ENCODE peak calls at places on chromosomes 16 and 17, in ten cellular contexts. One of them, this sample, is unnamed. For H3K27me3 and H3K9me3, the result is how much of the 10 kb centered on the place peaks cover.

GRCh38 chr16:3134338-3135119 is at the start of gene ZNF213:
- DNase-seq in heart left ventricle: peak
- DNase-seq in lower lobe of right lung: peak
- DNase-seq in cardiac muscle cell: peak
- DNase-seq in right lobe of liver: peak
- DNase-seq in Peyer's patch: peak
- DNase-seq in neural progenitor cell: peak
- DNase-seq in adrenal gland: peak
- DNase-seq in PC-9: peak
- DNase-seq in uterus: peak
- DNase-seq in this sample: peak

GRCh38 chr17:40017422-40018080 is 2.3 kb downstream of the CSF3 start:
- DNase-seq in heart left ventricle: no peak
- DNase-seq in lower lobe of right lung: no peak
- DNase-seq in cardiac muscle cell: peak
- DNase-seq in right lobe of liver: no peak
- DNase-seq in Peyer's patch: no peak
- DNase-seq in neural progenitor cell: no peak
- DNase-seq in adrenal gland: no peak
- DNase-seq in PC-9: no peak
- DNase-seq in uterus: peak
- DNase-seq in this sample: peak

GRCh38 chr17:29007456-29008455 is 1.9 kb upstream of the SEZ6 start:
- DNase-seq in heart left ventricle: no peak
- DNase-seq in lower lobe of right lung: no peak
- DNase-seq in cardiac muscle cell: peak
- DNase-seq in right lobe of liver: no peak
- DNase-seq in Peyer's patch: no peak
- DNase-seq in neural progenitor cell: no peak
- DNase-seq in adrenal gland: no peak
- DNase-seq in PC-9: peak
- DNase-seq in uterus: no peak
- DNase-seq in this sample: no peak

GRCh38 chr17:6479626-6480324 is 35.5 kb downstream of the PIMREG start:
- DNase-seq in heart left ventricle: no peak
- DNase-seq in lower lobe of right lung: no peak
- DNase-seq in cardiac muscle cell: peak
- DNase-seq in right lobe of liver: no peak
- DNase-seq in Peyer's patch: no peak
- DNase-seq in neural progenitor cell: peak
- DNase-seq in adrenal gland: no peak
- DNase-seq in PC-9: no peak
- DNase-seq in uterus: no peak
- DNase-seq in this sample: no peak

GRCh38 chr16:1960665-1961630 is 1.6 kb downstream of the NDUFB10 start:
- DNase-seq in heart left ventricle: no peak
- DNase-seq in lower lobe of right lung: peak
- DNase-seq in cardiac muscle cell: peak
- DNase-seq in right lobe of liver: no peak
- DNase-seq in Peyer's patch: no peak
- DNase-seq in neural progenitor cell: peak
- DNase-seq in adrenal gland: no peak
- DNase-seq in PC-9: peak
- DNase-seq in uterus: no peak
- DNase-seq in this sample: no peak

GRCh38 chr17:74935585-74936469 is at the start of gene OTOP3:
- DNase-seq in heart left ventricle: no peak
- DNase-seq in lower lobe of right lung: no peak
- DNase-seq in cardiac muscle cell: no peak
- DNase-seq in right lobe of liver: no peak
- DNase-seq in Peyer's patch: no peak
- DNase-seq in neural progenitor cell: peak
- DNase-seq in adrenal gland: no peak
- DNase-seq in PC-9: no peak
- DNase-seq in uterus: no peak
- DNase-seq in this sample: no peak

GRCh38 chr17:2701996-2702741 is 9.4 kb downstream of the CLUH start:
- DNase-seq in heart left ventricle: peak
- DNase-seq in lower lobe of right lung: peak
- DNase-seq in cardiac muscle cell: no peak
- DNase-seq in right lobe of liver: no peak
- DNase-seq in Peyer's patch: peak
- DNase-seq in neural progenitor cell: no peak
- DNase-seq in adrenal gland: peak
- DNase-seq in PC-9: peak
- DNase-seq in uterus: no peak
- DNase-seq in this sample: no peak

GRCh38 chr17:55037828-55038227 is 69.3 kb downstream of the STXBP4 start:
- DNase-seq in heart left ventricle: no peak
- DNase-seq in lower lobe of right lung: no peak
- DNase-seq in cardiac muscle cell: no peak
- DNase-seq in right lobe of liver: no peak
- DNase-seq in Peyer's patch: no peak
- DNase-seq in neural progenitor cell: no peak
- DNase-seq in adrenal gland: no peak
- DNase-seq in PC-9: no peak
- DNase-seq in uterus: no peak
- DNase-seq in this sample: no peak

GRCh38 chr17:77304051-77304745 is 163.4 kb downstream of the SEC14L1 start:
- DNase-seq in heart left ventricle: no peak
- DNase-seq in lower lobe of right lung: no peak
- DNase-seq in cardiac muscle cell: no peak
- DNase-seq in right lobe of liver: no peak
- DNase-seq in Peyer's patch: no peak
- DNase-seq in neural progenitor cell: no peak
- DNase-seq in adrenal gland: no peak
- DNase-seq in PC-9: no peak
- DNase-seq in uterus: no peak
- DNase-seq in this sample: no peak

GRCh38 chr16:26642047-26642664 is 424.6 kb upstream of the C16orf82 start:
- DNase-seq in heart left ventricle: no peak
- DNase-seq in lower lobe of right lung: no peak
- DNase-seq in cardiac muscle cell: no peak
- DNase-seq in right lobe of liver: no peak
- DNase-seq in Peyer's patch: no peak
- DNase-seq in neural progenitor cell: peak
- DNase-seq in adrenal gland: no peak
- DNase-seq in PC-9: no peak
- DNase-seq in uterus: no peak
- DNase-seq in this sample: no peak

GRCh38 chr16:10250137-10250850 is 68.1 kb upstream of the GRIN2A start:
- DNase-seq in heart left ventricle: no peak
- DNase-seq in lower lobe of right lung: no peak
- DNase-seq in cardiac muscle cell: no peak
- DNase-seq in right lobe of liver: no peak
- DNase-seq in Peyer's patch: no peak
- DNase-seq in neural progenitor cell: no peak
- DNase-seq in adrenal gland: peak
- DNase-seq in PC-9: no peak
- DNase-seq in uterus: no peak
- DNase-seq in this sample: no peak

DNA sequence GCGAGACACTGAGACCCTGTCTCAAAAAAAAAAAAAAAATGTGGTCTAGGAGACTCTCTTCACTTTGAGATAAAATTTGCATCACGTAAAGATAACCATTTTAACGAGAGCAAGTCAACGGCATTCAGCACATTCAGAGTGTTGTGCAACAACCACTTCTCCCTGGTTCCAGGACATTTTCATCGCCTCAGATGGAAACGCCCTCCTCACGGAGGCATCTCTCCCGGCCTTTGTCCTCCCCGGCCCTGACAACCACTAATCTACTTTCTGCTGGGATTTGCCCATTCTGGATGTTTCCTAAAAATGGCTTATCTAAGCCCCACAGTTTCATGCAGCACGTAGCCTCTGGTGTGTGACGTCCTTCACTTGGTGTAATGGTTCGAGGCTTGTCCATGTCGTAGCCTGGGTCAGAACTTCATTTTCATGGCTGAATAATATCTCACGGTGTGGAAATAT is 6.4 kb upstream of the NPRL3 start:
- DNase-seq in heart left ventricle: no peak
- DNase-seq in lower lobe of right lung: no peak
- DNase-seq in cardiac muscle cell: peak
- DNase-seq in right lobe of liver: no peak
- DNase-seq in Peyer's patch: no peak
- DNase-seq in neural progenitor cell: no peak
- DNase-seq in adrenal gland: no peak
- DNase-seq in PC-9: no peak
- DNase-seq in uterus: no peak
- DNase-seq in this sample: peak
- H3K27me3 ChIP-seq in heart left ventricle: under half
- H3K27me3 ChIP-seq in lower lobe of right lung: under half
- H3K27me3 ChIP-seq in cardiac muscle cell: under half
- H3K27me3 ChIP-seq in right lobe of liver: under half
- H3K27me3 ChIP-seq in Peyer's patch: under half
- H3K27me3 ChIP-seq in neural progenitor cell: under half
- H3K27me3 ChIP-seq in adrenal gland: under half
- H3K27me3 ChIP-seq in PC-9: under half
- H3K27me3 ChIP-seq in uterus: under half
- H3K27me3 ChIP-seq in this sample: under half

DNA sequence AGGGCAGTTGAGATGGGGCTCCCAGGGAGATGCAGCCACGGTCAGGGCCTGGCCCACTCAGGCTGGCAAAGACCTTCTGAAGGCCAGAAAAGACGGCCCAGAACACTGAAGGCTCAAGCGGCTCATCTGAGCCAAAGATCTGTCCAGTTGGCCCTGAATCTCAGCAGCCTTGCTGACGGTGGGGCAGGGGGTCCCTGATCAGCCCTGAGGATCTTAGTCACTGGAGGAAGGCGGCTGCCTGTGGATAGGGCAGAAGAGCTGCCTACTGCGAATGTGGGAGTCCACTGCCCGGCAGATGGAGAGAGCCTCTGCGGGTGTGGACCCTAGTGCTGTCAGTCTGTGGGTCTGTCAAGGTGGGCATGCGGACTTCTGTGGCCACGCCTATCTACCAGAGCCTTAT is 1738.2 kb downstream of the TP53TG3F start:
- DNase-seq in heart left ventricle: no peak
- DNase-seq in lower lobe of right lung: no peak
- DNase-seq in cardiac muscle cell: no peak
- DNase-seq in right lobe of liver: no peak
- DNase-seq in Peyer's patch: no peak
- DNase-seq in neural progenitor cell: no peak
- DNase-seq in adrenal gland: no peak
- DNase-seq in PC-9: no peak
- DNase-seq in uterus: no peak
- DNase-seq in this sample: no peak
- H3K9me3 ChIP-seq in heart left ventricle: under half
- H3K9me3 ChIP-seq in lower lobe of right lung: under half
- H3K9me3 ChIP-seq in cardiac muscle cell: under half
- H3K9me3 ChIP-seq in right lobe of liver: under half
- H3K9me3 ChIP-seq in Peyer's patch: under half
- H3K9me3 ChIP-seq in neural progenitor cell: under half
- H3K9me3 ChIP-seq in adrenal gland: under half
- H3K9me3 ChIP-seq in PC-9: under half
- H3K9me3 ChIP-seq in uterus: under half
- H3K9me3 ChIP-seq in this sample: under half

GRCh38 chr16:73050115-73051099 is 2.5 kb upstream of the ZFHX3 start:
- DNase-seq in heart left ventricle: no peak
- DNase-seq in lower lobe of right lung: no peak
- DNase-seq in cardiac muscle cell: no peak
- DNase-seq in right lobe of liver: no peak
- DNase-seq in Peyer's patch: no peak
- DNase-seq in neural progenitor cell: no peak
- DNase-seq in adrenal gland: no peak
- DNase-seq in PC-9: no peak
- DNase-seq in uterus: no peak
- DNase-seq in this sample: no peak

GRCh38 chr16:73047536-73048291 is at the start of gene ZFHX3:
- DNase-seq in heart left ventricle: peak
- DNase-seq in lower lobe of right lung: peak
- DNase-seq in cardiac muscle cell: peak
- DNase-seq in right lobe of liver: peak
- DNase-seq in Peyer's patch: peak
- DNase-seq in neural progenitor cell: peak
- DNase-seq in adrenal gland: peak
- DNase-seq in PC-9: peak
- DNase-seq in uterus: peak
- DNase-seq in this sample: peak

GRCh38 chr16:73048292-73049050 is 543 bp upstream of the ZFHX3 start:
- DNase-seq in heart left ventricle: peak
- DNase-seq in lower lobe of right lung: peak
- DNase-seq in cardiac muscle cell: peak
- DNase-seq in right lobe of liver: peak
- DNase-seq in Peyer's patch: peak
- DNase-seq in neural progenitor cell: peak
- DNase-seq in adrenal gland: peak
- DNase-seq in PC-9: peak
- DNase-seq in uterus: peak
- DNase-seq in this sample: peak

GRCh38 chr16:73051216-73051615 is 3.3 kb upstream of the ZFHX3 start:
- DNase-seq in heart left ventricle: no peak
- DNase-seq in lower lobe of right lung: no peak
- DNase-seq in cardiac muscle cell: no peak
- DNase-seq in right lobe of liver: no peak
- DNase-seq in Peyer's patch: no peak
- DNase-seq in neural progenitor cell: no peak
- DNase-seq in adrenal gland: no peak
- DNase-seq in PC-9: no peak
- DNase-seq in uterus: no peak
- DNase-seq in this sample: no peak

GRCh38 chr16:73049051-73049910 is 1.4 kb upstream of the ZFHX3 start:
- DNase-seq in heart left ventricle: no peak
- DNase-seq in lower lobe of right lung: no peak
- DNase-seq in cardiac muscle cell: no peak
- DNase-seq in right lobe of liver: no peak
- DNase-seq in Peyer's patch: no peak
- DNase-seq in neural progenitor cell: no peak
- DNase-seq in adrenal gland: no peak
- DNase-seq in PC-9: no peak
- DNase-seq in uterus: no peak
- DNase-seq in this sample: no peak
- H3K4me3 ChIP-seq in heart left ventricle: peak
- H3K4me3 ChIP-seq in lower lobe of right lung: peak
- H3K4me3 ChIP-seq in cardiac muscle cell: no peak
- H3K4me3 ChIP-seq in right lobe of liver: no peak
- H3K4me3 ChIP-seq in Peyer's patch: no peak
- H3K4me3 ChIP-seq in neural progenitor cell: peak
- H3K4me3 ChIP-seq in adrenal gland: no peak
- H3K4me3 ChIP-seq in PC-9: peak
- H3K4me3 ChIP-seq in uterus: no peak
- H3K4me3 ChIP-seq in this sample: peak

GRCh38 chr16:12449795-12450194 is 353.9 kb downstream of the CPPED1 start:
- DNase-seq in heart left ventricle: no peak
- DNase-seq in lower lobe of right lung: no peak
- DNase-seq in cardiac muscle cell: no peak
- DNase-seq in right lobe of liver: no peak
- DNase-seq in Peyer's patch: no peak
- DNase-seq in neural progenitor cell: no peak
- DNase-seq in adrenal gland: no peak
- DNase-seq in PC-9: no peak
- DNase-seq in uterus: no peak
- DNase-seq in this sample: no peak
- H3K27me3 ChIP-seq in heart left ventricle: under half
- H3K27me3 ChIP-seq in lower lobe of right lung: under half
- H3K27me3 ChIP-seq in cardiac muscle cell: under half
- H3K27me3 ChIP-seq in right lobe of liver: under half
- H3K27me3 ChIP-seq in Peyer's patch: under half
- H3K27me3 ChIP-seq in neural progenitor cell: under half
- H3K27me3 ChIP-seq in adrenal gland: under half
- H3K27me3 ChIP-seq in PC-9: under half
- H3K27me3 ChIP-seq in uterus: under half
- H3K27me3 ChIP-seq in this sample: under half

GRCh38 chr17:27158390-27158789 is 135.5 kb upstream of the WSB1 start:
- DNase-seq in heart left ventricle: no peak
- DNase-seq in lower lobe of right lung: peak
- DNase-seq in cardiac muscle cell: no peak
- DNase-seq in right lobe of liver: peak
- DNase-seq in Peyer's patch: peak
- DNase-seq in neural progenitor cell: no peak
- DNase-seq in adrenal gland: no peak
- DNase-seq in PC-9: no peak
- DNase-seq in uterus: no peak
- DNase-seq in this sample: peak
- H3K9me3 ChIP-seq in heart left ventricle: under half
- H3K9me3 ChIP-seq in lower lobe of right lung: under half
- H3K9me3 ChIP-seq in cardiac muscle cell: under half
- H3K9me3 ChIP-seq in right lobe of liver: under half
- H3K9me3 ChIP-seq in Peyer's patch: under half
- H3K9me3 ChIP-seq in neural progenitor cell: under half
- H3K9me3 ChIP-seq in adrenal gland: under half
- H3K9me3 ChIP-seq in PC-9: under half
- H3K9me3 ChIP-seq in uterus: under half
- H3K9me3 ChIP-seq in this sample: under half